ENCODE peak calls at places on chromosomes 4 and X, in five cellular contexts. Z, C, O, A and T are unnamed samples.

GRCh38 chr4:25100156-25100555 is 60.1 kb downstream of the SEPSECS start:
- DNase-seq in C (no peak), Z (no peak), A (no peak), O (no peak), T (no peak)

GRCh38 chr4:105191621-105192210 is 45.0 kb downstream of the TET2 start:
- DNase-seq in O (no peak), C (peak), Z (peak), A (no peak), T (no peak)

GRCh38 chr4:87251104-87251503 is 30.7 kb upstream of the KLHL8 start:
- DNase-seq in O (no peak), Z (peak), C (no peak), A (no peak), T (peak)

GRCh38 chrX:46704767-46705386 is 54.0 kb downstream of the SLC9A7 start:
- DNase-seq in A (no peak), C (no peak), O (no peak), Z (peak), T (no peak)

GRCh38 chr4:739569-739968 is 33.9 kb downstream of the PCGF3 start:
- DNase-seq in O (no peak), C (no peak), A (no peak), Z (no peak), T (no peak)

GRCh38 chr4:73870260-73870659 is 1.1 kb downstream of the CXCL1 start:
- DNase-seq in C (peak), O (no peak), Z (no peak), A (no peak), T (no peak)

GRCh38 chrX:96480081-96480480 is 204.6 kb upstream of the DIAPH2 start:
- DNase-seq in Z (peak), A (no peak), C (peak), O (no peak), T (no peak)

GRCh38 chr4:74033721-74034120 is 4.8 kb downstream of the CXCL3 start:
- DNase-seq in C (peak), O (no peak), A (no peak), Z (peak), T (no peak)

GRCh38 chr4:109472343-109472761 is 38.7 kb downstream of the SEC24B start:
- DNase-seq in C (peak), A (no peak), Z (peak), O (no peak), T (no peak)

GRCh38 chr4:93475730-93476129 is 352.8 kb upstream of the ATOH1 start:
- DNase-seq in A (no peak), Z (no peak), O (no peak), C (peak), T (no peak)

GRCh38 chr4:168636506-168637176 is 139.8 kb downstream of the PALLD start:
- DNase-seq in Z (peak), O (no peak), C (peak), A (no peak), T (no peak)

GRCh38 chr4:4496604-4497372 is 45.1 kb downstream of the STX18 start:
- DNase-seq in O (no peak), C (no peak), Z (no peak), A (no peak), T (no peak)

GRCh38 chrX:120560405-120560841 is 339 bp downstream of the CUL4B start:
- DNase-seq in C (peak), A (no peak), Z (peak), O (peak), T (no peak)

GRCh38 chr4:89204624-89205023 is 93.3 kb downstream of the TIGD2 start:
- DNase-seq in A (no peak), C (peak), O (no peak), Z (peak), T (no peak)

GRCh38 chr4:182015893-182016292 is 227.3 kb upstream of the TENM3 start:
- DNase-seq in C (no peak), Z (peak), A (no peak), O (no peak), T (no peak)

GRCh38 chr4:108342325-108342986 is 173.7 kb upstream of the LEF1 start:
- DNase-seq in A (no peak), C (no peak), O (no peak), Z (no peak), T (no peak)

GRCh38 chr4:51842167-51842553 is 793 bp upstream of the DCUN1D4 start:
- DNase-seq in O (peak), Z (peak), A (peak), C (no peak), T (peak)

GRCh38 chr4:161448550-161449180 is 715.1 kb downstream of the FSTL5 start:
- DNase-seq in C (no peak), O (no peak), Z (no peak), A (no peak), T (no peak)

GRCh38 chr4:42397635-42398447 is 553 bp downstream of the SHISA3 start:
- DNase-seq in O (peak), C (peak), A (peak), Z (peak), T (peak)

GRCh38 chrX:98380106-98380505 is 1496.4 kb downstream of the RPA4 start:
- DNase-seq in C (no peak), A (no peak), Z (no peak), O (no peak), T (peak)

GRCh38 chrX:128992107-128992971 is 531.0 kb downstream of the SMARCA1 start:
- DNase-seq in Z (no peak), C (no peak), A (peak), O (no peak), T (no peak)

GRCh38 chr4:139887378-139887801 is 221.8 kb downstream of the MGST2 start:
- DNase-seq in O (no peak), A (no peak), C (no peak), Z (peak), T (no peak)

DNA sequence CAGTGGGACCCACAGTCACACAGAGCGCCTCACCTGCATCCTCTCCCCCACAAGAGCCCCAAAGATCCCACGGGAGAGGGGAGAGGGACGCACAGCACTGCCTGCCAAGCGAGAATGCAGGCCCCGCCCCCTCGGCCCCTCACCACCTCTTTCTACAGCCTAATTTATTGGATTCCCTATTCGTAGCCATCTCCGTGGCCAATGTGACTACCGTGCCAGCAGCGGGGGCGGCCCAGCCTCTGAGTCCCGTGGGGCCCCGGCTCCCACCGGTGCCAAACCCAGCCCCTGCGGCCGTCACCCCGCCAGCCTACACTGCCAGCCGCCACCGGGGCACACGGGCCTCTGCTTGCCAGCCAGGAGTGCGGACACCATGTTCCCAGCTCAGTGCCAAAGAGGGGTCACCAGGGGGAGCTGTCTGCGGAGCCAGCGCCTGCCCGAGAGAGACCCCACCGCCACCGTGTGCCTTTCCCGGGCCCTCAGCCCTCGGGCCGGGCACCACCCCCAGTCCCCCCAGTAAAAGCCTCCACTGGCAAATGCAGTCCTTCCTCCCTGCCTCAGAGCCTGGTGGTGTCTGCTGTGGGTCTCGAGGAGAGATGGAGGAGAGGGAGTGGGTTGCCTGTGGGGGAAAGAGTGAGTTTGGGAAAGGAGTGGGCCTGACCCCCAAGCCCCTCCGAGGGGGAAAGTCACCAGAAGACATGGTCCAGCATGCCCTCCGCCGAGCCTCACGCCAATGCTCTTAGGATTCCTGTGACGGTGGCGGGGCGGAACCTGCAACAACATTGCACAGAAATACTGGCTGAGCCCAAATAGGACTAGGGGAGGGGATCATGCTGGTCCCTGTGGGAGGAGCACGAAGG is 19.6 kb upstream of the PLXNB3 start:
- DNase-seq in C (peak), A (peak), Z (peak), O (no peak), T (peak)
- TF ChIP-seq EZH2phosphoT487 in C (no peak), A (no peak), Z (no peak), O (no peak), T (no peak)

GRCh38 chr4:18297684-18298083 is 276.1 kb upstream of the LCORL start:
- DNase-seq in Z (no peak), C (no peak), A (no peak), O (no peak), T (no peak)
- TF ChIP-seq EZH2phosphoT487 in Z (no peak), C (no peak), A (no peak), O (no peak), T (no peak)

GRCh38 chr4:152535236-152535902 is 523 bp downstream of the FBXW7 start:
- DNase-seq in O (peak), C (no peak), Z (peak), A (peak), T (peak)

GRCh38 chr4:152537881-152538280 is 2.0 kb upstream of the FBXW7 start:
- DNase-seq in C (no peak), O (no peak), Z (no peak), A (no peak), T (no peak)

GRCh38 chr4:152534541-152535231 is 1.2 kb downstream of the FBXW7 start:
- DNase-seq in Z (peak), O (peak), C (no peak), A (peak), T (peak)

GRCh38 chr4:152535903-152536544 is at the start of gene FBXW7:
- DNase-seq in O (peak), C (peak), Z (peak), A (peak), T (peak)

GRCh38 chr4:152536545-152537182 is 772 bp upstream of the FBXW7 start:
- DNase-seq in C (peak), A (peak), O (peak), Z (peak), T (peak)
- TF ChIP-seq EZH2phosphoT487 in C (no peak), A (no peak), O (no peak), Z (no peak), T (no peak)

DNA sequence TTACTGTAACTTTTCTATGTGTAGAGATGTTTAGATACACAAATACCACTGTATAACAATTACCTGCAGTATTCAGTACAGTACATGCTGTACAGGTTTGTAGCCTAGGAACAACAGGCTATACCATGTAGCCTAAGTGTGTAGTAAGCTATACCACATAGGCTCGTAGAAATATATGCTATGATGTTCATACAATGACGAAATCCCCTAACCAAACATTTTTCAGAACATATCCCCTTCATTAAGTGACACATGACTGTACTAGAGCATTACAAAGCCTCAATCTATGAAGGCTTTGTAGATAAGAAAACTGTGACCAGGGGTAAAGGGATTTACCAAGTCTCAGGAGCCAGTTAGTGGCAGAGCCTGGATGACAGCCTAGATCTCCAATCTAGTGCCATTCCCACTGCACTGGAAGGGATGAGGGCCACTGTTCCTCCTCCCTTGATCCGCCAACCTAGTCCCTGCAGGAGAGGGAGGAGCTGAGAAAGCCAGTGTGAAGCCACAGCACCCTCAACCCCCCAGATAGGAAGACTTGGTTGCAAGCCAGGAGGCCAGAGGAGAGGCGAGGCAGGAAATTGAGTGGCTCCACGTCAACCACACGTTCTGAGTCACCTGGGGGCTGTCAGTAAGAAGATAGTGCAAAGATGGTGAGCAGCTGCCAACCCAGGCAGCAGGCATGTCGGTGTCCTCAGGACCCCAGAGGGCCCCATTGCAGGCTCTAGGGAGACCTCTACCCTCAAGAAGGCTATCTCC is 227.7 kb downstream of the BCOR start:
- DNase-seq in O (no peak), Z (peak), C (peak), A (no peak), T (no peak)
- TF ChIP-seq EZH2phosphoT487 in O (no peak), Z (no peak), C (no peak), A (no peak), T (no peak)

DNA sequence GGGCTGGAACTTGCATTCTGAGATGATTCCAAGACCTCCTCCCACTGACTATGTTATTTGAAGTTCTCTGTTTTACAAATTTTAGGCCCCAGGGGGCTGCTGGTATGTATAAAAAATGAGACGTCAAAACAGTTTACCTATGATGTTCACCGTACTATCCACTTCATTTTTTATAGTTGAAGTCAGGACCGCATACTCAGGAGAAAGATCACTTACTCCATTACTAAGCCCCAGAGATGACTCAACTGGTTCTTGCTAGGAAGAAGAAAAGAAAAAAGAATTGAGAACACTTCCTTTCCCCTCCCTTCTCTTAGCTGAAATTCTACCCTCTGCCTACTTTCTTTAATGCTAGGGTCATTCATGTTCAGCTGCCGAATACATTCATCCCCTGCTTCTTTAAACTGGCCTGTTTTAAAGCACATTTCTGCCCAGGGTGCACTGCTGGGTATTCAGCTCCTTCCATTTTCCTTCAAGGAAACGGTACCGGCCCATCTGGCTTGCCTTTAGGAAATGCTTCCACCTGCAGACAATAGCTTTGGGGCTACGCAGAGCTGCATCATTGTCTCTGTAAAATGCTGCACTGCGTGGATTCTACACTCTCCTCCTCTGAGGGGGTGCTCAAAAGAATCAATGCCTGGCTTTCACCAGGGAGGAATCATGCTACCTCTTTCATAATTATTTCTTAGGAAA is 66.2 kb downstream of the IRF2 start:
- DNase-seq in C (peak), O (no peak), A (no peak), Z (peak), T (peak)
- TF ChIP-seq EZH2phosphoT487 in C (no peak), O (no peak), A (no peak), Z (no peak), T (no peak)